ENCODE peak calls at places on chromosomes 7 and 10, in five cellular contexts. T is A549, Q is HepG2, Y is gastrocnemius medialis, K is IMR-90. P is an unnamed sample.

GRCh38 chr10:35409808-35410207 is 73.5 kb downstream of the CCNY start:
- ATAC-seq in Y (no peak), T (no peak), Q (peak), K (no peak), P (no peak)

GRCh38 chr10:131177431-131178327 is 133.8 kb downstream of the TCERG1L start:
- ATAC-seq in T (no peak), Q (no peak), Y (no peak), K (no peak), P (no peak)

GRCh38 chr7:102874166-102874829 is 38.5 kb upstream of the LRRC17 start:
- ATAC-seq in K (peak), Q (peak), T (peak), Y (no peak), P (no peak)

GRCh38 chr10:102020938-102021337 is 35.0 kb downstream of the ARMH3 start:
- ATAC-seq in Q (no peak), T (no peak), K (no peak), Y (no peak), P (no peak)

GRCh38 chr10:93707623-93708022 is 5.2 kb upstream of the FRA10AC1 start:
- ATAC-seq in Q (no peak), T (no peak), Y (no peak), K (no peak), P (no peak)

GRCh38 chr7:36185732-36186131 is 32.7 kb downstream of the EEPD1 start:
- ATAC-seq in Q (no peak), T (no peak), K (no peak), Y (no peak), P (no peak)

GRCh38 chr7:20358762-20359282 is 28.1 kb downstream of the ITGB8 start:
- ATAC-seq in T (no peak), K (no peak), Q (no peak), Y (no peak), P (no peak)

GRCh38 chr10:11881477-11882417 is 58.6 kb downstream of the PROSER2 start:
- ATAC-seq in Q (peak), T (peak), K (peak), Y (no peak), P (no peak)

GRCh38 chr7:80151274-80151665 is 16.6 kb downstream of the GNAI1 start:
- ATAC-seq in T (no peak), K (peak), Q (no peak), Y (no peak), P (no peak)

GRCh38 chr7:107584716-107585115 is 4.7 kb downstream of the BCAP29 start:
- ATAC-seq in Q (no peak), T (no peak), K (no peak), Y (no peak), P (no peak)

GRCh38 chr7:50355817-50356178 is 51.3 kb downstream of the IKZF1 start:
- ATAC-seq in K (no peak), Y (no peak), Q (no peak), T (no peak), P (no peak)

GRCh38 chr10:116611153-116611545 is 9.6 kb upstream of the PNLIPRP2 start:
- ATAC-seq in K (no peak), Q (no peak), Y (no peak), T (no peak), P (no peak)

GRCh38 chr10:116607336-116607735 is 13.4 kb upstream of the PNLIPRP2 start:
- ATAC-seq in Y (no peak), K (no peak), T (no peak), Q (no peak), P (no peak)

GRCh38 chr10:116610443-116611152 is 10.2 kb upstream of the PNLIPRP2 start:
- ATAC-seq in K (no peak), Q (no peak), Y (no peak), T (no peak), P (no peak)

GRCh38 chr10:116606061-116606483 is 14.7 kb upstream of the PNLIPRP2 start:
- ATAC-seq in Q (no peak), T (no peak), Y (no peak), K (no peak), P (no peak)

DNA sequence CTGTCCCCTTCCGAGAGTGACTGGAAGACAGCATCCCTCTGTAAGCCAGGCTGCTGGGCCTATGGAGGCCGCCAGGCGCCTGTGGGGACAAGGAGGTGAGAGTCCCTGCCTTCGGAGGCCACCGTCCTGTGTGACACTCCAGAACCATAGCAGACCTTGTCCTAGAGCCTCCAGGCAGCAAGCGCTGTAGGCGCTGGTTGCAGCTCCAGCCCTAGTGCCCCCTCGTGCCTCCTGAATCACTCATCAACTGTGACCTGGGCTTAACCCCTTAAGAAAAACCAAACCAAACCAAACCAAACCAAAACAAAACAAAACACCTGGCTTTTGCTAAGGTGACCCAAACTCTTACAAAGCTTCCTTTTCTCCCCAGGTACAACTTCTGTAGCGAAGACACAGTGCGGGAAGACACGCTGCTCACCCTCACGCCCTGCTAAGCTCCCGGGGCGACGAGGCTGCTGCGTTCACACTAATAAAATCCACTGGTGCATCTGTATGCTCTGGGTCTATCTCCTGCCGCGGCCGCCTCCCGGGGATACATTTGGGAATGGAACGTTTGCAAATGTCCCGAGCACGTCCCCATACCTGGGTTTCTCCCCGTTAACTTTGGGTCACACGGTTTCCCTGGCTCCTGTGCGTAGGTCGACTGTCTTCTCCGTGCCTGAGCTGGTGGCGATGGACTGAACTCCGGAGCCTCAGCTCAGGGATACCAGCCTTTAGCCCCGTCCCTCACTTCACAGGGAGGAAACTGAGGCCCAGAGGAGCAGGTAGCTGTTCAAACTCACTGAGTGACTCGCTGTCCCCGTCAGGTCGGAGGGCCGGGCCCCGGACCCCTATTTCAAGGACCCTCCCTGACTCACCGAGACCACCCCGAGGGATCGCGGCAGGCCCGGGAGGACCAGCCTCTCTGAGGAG is 11.8 kb upstream of the PNLIPRP2 start:
- ATAC-seq in T (peak), K (peak), Q (no peak), Y (no peak), P (peak)
- TF ChIP-seq POLR2A in T (no peak), K (no peak), Q (no peak), Y (no peak), P (no peak)

GRCh38 chr7:55524558-55525310 is 47.6 kb downstream of the VOPP1 start:
- ATAC-seq in Q (no peak), Y (peak), T (no peak), K (no peak), P (no peak)
- TF ChIP-seq CTCF in Q (peak), Y (peak), T (no peak), K (no peak), P (no peak)

GRCh38 chr7:7967909-7968543 is 570 bp upstream of the GLCCI1 start:
- ATAC-seq in K (no peak), Y (no peak), T (no peak), Q (no peak), P (no peak)
- TF ChIP-seq POLR2A in K (peak), Y (no peak), T (no peak), Q (no peak), P (no peak)

DNA sequence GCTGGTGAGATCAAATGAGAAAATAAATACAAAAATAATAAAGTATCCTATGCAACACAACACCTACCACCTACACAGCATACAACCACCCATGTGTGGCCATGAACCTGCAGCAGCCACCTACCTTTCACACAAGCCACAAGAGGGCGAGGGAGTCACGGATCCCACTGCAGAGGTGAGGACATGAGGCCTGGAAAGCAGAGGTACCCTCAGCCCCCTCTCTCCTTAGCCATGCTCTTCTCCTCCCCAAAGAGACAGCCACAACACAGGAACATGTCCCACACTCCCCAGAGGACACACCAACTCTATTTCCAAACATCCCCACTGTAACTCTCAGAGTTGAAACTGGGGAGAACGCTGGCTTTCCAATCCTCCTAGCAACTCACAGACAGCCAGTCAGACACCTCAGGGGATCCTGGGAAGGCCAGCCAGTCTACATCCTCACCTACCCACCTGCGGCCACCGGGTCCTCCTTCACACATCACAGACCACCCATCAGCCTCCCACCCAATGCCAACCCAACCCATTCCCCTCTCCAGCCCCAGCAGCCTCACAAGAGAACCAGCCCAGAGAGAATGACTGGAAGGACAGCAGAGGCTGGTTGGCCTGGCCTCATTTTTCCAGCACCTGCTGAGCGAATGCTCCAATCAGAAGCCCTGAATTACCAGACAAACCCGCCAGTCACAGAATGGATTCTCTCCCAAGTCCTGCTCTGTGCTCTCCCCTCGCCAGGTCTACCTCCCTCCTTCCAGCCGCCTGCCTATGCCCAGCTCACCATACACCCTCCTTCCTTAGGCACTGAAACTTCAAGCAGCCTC is 18.4 kb downstream of the DLG5 start:
- ATAC-seq in Y (peak), Q (peak), K (no peak), T (peak), P (no peak)
- TF ChIP-seq CTCF in Y (no peak), Q (peak), K (no peak), T (peak), P (no peak)

GRCh38 chr7:143130541-143130940 is 1.3 kb upstream of the PIP start:
- ATAC-seq in K (no peak), T (no peak), Y (no peak), Q (no peak), P (no peak)
- TF ChIP-seq POLR2A in K (no peak), T (no peak), Y (no peak), Q (no peak), P (no peak)

GRCh38 chr10:1736180-1736971 is 949 bp downstream of the ADARB2 start:
- ATAC-seq in K (no peak), T (no peak), Q (no peak), Y (no peak), P (no peak)
- TF ChIP-seq CTCF in K (no peak), T (no peak), Q (no peak), Y (no peak), P (no peak)

DNA sequence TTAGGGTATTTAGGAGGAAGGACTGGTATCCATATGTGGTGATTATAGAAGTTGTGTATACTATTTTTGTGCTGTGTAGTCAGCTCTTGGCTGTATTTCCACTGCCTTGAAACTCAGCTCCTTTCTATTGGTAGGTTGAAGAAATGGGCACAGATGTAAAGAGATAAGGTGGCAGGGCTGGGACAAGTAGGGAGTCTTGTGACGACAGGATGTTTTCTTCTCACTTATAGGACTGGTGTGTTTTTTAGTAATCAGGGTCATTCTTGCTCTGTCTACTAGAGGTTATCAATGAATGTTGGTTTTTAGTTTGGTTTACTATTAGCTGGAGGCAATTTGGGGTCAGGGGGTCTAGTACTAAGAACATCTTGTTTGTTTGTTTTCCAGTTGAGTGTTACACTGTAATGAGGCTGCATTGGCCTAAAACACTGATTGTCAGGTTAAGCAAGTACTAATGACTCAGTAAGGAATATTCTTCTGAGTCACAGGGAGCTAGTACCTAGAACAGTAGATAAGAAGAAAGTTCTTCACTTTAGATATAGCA is 11.8 kb downstream of the UBN2 start:
- ATAC-seq in Y (peak), T (no peak), Q (no peak), K (peak), P (no peak)
- TF ChIP-seq POLR2A in Y (peak), T (no peak), Q (no peak), K (no peak), P (no peak)

P was measured in gastroesophageal sphincter.